ENCODE peak calls at places on chromosomes 2 and 18, in four cellular contexts. One of them, this sample, is unnamed.

GRCh38 chr18:39622431-39622830 is 2056.8 kb upstream of the CELF4 start:
- DNase-seq in K562: no peak
- DNase-seq in HepG2: no peak
- DNase-seq in GM12878: no peak
- DNase-seq in this sample: no peak

GRCh38 chr2:48482774-48483173 is 47.2 kb upstream of the STON1 start:
- DNase-seq in K562: no peak
- DNase-seq in HepG2: no peak
- DNase-seq in GM12878: no peak
- DNase-seq in this sample: no peak

GRCh38 chr2:12686708-12687107 is 30.0 kb upstream of the TRIB2 start:
- DNase-seq in GM12878: no peak
- DNase-seq in HepG2: no peak
- DNase-seq in K562: no peak
- DNase-seq in this sample: no peak

GRCh38 chr2:191321861-191322662 is 76.9 kb downstream of the MYO1B start:
- DNase-seq in GM12878: no peak
- DNase-seq in K562: no peak
- DNase-seq in HepG2: no peak
- DNase-seq in this sample: peak; percentile 71

GRCh38 chr2:127464470-127465257 is 46.4 kb downstream of the PROC start:
- DNase-seq in K562: no peak
- DNase-seq in GM12878: no peak
- DNase-seq in HepG2: no peak
- DNase-seq in this sample: no peak

GRCh38 chr2:81858998-81859397 is 1554.4 kb upstream of the LRRTM1 start:
- DNase-seq in HepG2: no peak
- DNase-seq in GM12878: no peak
- DNase-seq in K562: no peak
- DNase-seq in this sample: no peak

GRCh38 chr18:49725809-49726514 is 87.4 kb downstream of the ACAA2 start:
- DNase-seq in GM12878: no peak
- DNase-seq in K562: peak; percentile 19
- DNase-seq in HepG2: peak; percentile 13
- DNase-seq in this sample: peak; percentile 61

GRCh38 chr2:55311444-55311870 is 42.4 kb upstream of the MTIF2 start:
- DNase-seq in GM12878: peak; percentile 76
- DNase-seq in HepG2: no peak
- DNase-seq in K562: peak; percentile 19
- DNase-seq in this sample: no peak

GRCh38 chr2:95315801-95316411 is 18.8 kb downstream of the KCNIP3 start:
- DNase-seq in HepG2: no peak
- DNase-seq in GM12878: no peak
- DNase-seq in K562: no peak
- DNase-seq in this sample: no peak

GRCh38 chr2:55869637-55870325 is 53.8 kb downstream of the EFEMP1 start:
- DNase-seq in GM12878: no peak
- DNase-seq in K562: no peak
- DNase-seq in HepG2: no peak
- DNase-seq in this sample: no peak

GRCh38 chr18:37298816-37299215 is 266.8 kb downstream of the CELF4 start:
- DNase-seq in HepG2: no peak
- DNase-seq in K562: no peak
- DNase-seq in GM12878: no peak
- DNase-seq in this sample: no peak

GRCh38 chr2:224158831-224159230 is 119.7 kb upstream of the SERPINE2 start:
- DNase-seq in K562: no peak
- DNase-seq in GM12878: no peak
- DNase-seq in HepG2: no peak
- DNase-seq in this sample: no peak

GRCh38 chr18:12839526-12840196 is 44.4 kb downstream of the PTPN2 start:
- DNase-seq in K562: no peak
- DNase-seq in HepG2: no peak
- DNase-seq in GM12878: peak; percentile 82
- DNase-seq in this sample: no peak

GRCh38 chr2:219294356-219295351 is 14.5 kb downstream of the PTPRN start:
- DNase-seq in K562: peak; percentile 92
- DNase-seq in GM12878: peak; percentile 60
- DNase-seq in HepG2: peak; percentile 80
- DNase-seq in this sample: peak; percentile 90

GRCh38 chr2:84971799-84972790 is 1.1 kb downstream of the KCMF1 start:
- DNase-seq in K562: no peak
- DNase-seq in GM12878: no peak
- DNase-seq in HepG2: no peak
- DNase-seq in this sample: peak; percentile 45

GRCh38 chr2:129400825-129401224 is 578.6 kb upstream of the RAB6C start:
- DNase-seq in GM12878: no peak
- DNase-seq in HepG2: no peak
- DNase-seq in K562: no peak
- DNase-seq in this sample: no peak

GRCh38 chr2:52703004-52703403 is 1064.6 kb upstream of the CHAC2 start:
- DNase-seq in HepG2: no peak
- DNase-seq in K562: no peak
- DNase-seq in GM12878: no peak
- DNase-seq in this sample: no peak

GRCh38 chr2:433216-433615 is 145.3 kb upstream of the ALKAL2 start:
- DNase-seq in GM12878: no peak
- DNase-seq in K562: no peak
- DNase-seq in HepG2: no peak
- DNase-seq in this sample: no peak

GRCh38 chr18:77000527-77000926 is 132.1 kb downstream of the MBP start:
- DNase-seq in K562: peak; percentile 57
- DNase-seq in HepG2: no peak
- DNase-seq in GM12878: no peak
- DNase-seq in this sample: peak; percentile 57

GRCh38 chr2:30448308-30448707 is 1.3 kb downstream of the LCLAT1 start:
- DNase-seq in K562: no peak
- DNase-seq in HepG2: no peak
- DNase-seq in GM12878: no peak
- DNase-seq in this sample: no peak

DNA sequence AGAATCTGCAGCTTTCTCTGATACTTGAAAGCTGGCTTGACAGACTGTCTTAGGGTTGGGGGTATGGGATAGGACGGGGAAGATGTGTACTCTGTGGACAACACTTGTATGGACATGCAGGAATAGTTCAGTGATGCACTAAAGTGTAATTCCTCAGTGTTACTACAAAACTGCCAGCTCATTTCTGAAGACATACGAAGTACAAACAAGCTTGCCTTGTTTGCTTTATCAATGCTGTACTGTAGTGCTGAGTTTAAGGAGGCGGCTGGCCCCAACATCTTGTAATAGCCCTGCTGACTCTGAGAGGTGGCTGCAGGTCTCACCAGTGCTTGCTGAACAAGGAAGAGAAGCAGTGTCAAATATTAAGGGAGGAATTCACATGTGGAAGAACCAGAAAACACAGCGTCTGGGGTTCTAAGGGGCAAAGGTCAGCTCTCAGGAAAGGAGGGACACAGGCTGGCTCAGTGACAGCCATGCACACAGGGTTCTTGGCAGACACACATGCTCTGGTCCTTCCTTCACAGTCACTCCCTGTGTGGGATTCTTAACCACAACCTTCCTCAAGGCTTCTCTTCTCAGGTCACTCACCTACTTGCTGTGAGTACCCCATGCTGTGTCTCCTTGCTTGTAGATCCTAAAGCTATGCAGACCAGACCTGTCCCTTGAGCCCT is 39.8 kb upstream of the EVA1A start:
- DNase-seq in GM12878: no peak
- DNase-seq in HepG2: no peak
- DNase-seq in K562: no peak
- DNase-seq in this sample: no peak
- TF ChIP-seq TCF7 in GM12878: no peak
- TF ChIP-seq TCF7 in HepG2: no peak
- TF ChIP-seq TCF7 in K562: no peak
- TF ChIP-seq TCF7 in this sample: no peak

GRCh38 chr2:32291746-32292145 is 14.0 kb downstream of the YIPF4 start:
- DNase-seq in GM12878: no peak
- DNase-seq in K562: no peak
- DNase-seq in HepG2: no peak
- DNase-seq in this sample: no peak
- TF ChIP-seq TCF7 in GM12878: no peak
- TF ChIP-seq TCF7 in K562: no peak
- TF ChIP-seq TCF7 in HepG2: no peak
- TF ChIP-seq TCF7 in this sample: no peak

DNA sequence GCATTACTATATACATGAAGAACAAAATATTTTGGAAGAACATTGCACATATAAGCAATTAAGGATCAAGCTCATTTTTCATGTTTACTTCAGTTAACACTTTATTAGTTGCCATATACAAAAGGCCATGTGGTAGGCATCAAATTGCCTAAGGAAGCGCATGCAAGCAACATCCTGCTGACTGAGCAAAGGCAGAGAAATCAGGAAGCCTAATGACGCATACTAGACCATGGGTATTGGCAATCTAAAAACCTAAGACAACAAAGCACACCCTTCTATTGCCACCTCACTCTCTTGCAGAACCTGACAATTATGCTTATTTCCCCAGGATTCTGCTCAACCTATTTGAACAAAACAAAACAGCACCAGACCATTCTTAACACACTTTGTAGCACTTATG is 171.9 kb downstream of the STK39 start:
- DNase-seq in K562: no peak
- DNase-seq in GM12878: no peak
- DNase-seq in HepG2: no peak
- DNase-seq in this sample: no peak
- TF ChIP-seq TCF7 in K562: no peak
- TF ChIP-seq TCF7 in GM12878: no peak
- TF ChIP-seq TCF7 in HepG2: no peak
- TF ChIP-seq TCF7 in this sample: no peak

GRCh38 chr2:238489896-238490295 is 63.2 kb downstream of the ASB1 start:
- DNase-seq in GM12878: no peak
- DNase-seq in K562: no peak
- DNase-seq in HepG2: no peak
- DNase-seq in this sample: no peak
- TF ChIP-seq TCF7 in GM12878: no peak
- TF ChIP-seq TCF7 in K562: no peak
- TF ChIP-seq TCF7 in HepG2: no peak
- TF ChIP-seq TCF7 in this sample: no peak

GRCh38 chr2:196131384-196131861 is 40.0 kb downstream of the STK17B start:
- DNase-seq in GM12878: peak; percentile 47
- DNase-seq in HepG2: peak; percentile 83
- DNase-seq in K562: peak; percentile 42
- DNase-seq in this sample: peak; percentile 67

GRCh38 chr2:196130039-196130825 is 41.1 kb downstream of the STK17B start:
- DNase-seq in HepG2: no peak
- DNase-seq in GM12878: no peak
- DNase-seq in K562: no peak
- DNase-seq in this sample: no peak

GRCh38 chr2:196136151-196136550 is 35.2 kb downstream of the STK17B start:
- DNase-seq in GM12878: no peak
- DNase-seq in HepG2: no peak
- DNase-seq in K562: no peak
- DNase-seq in this sample: no peak

GRCh38 chr2:196128749-196129148 is 42.6 kb downstream of the STK17B start:
- DNase-seq in K562: no peak
- DNase-seq in GM12878: no peak
- DNase-seq in HepG2: no peak
- DNase-seq in this sample: no peak

DNA sequence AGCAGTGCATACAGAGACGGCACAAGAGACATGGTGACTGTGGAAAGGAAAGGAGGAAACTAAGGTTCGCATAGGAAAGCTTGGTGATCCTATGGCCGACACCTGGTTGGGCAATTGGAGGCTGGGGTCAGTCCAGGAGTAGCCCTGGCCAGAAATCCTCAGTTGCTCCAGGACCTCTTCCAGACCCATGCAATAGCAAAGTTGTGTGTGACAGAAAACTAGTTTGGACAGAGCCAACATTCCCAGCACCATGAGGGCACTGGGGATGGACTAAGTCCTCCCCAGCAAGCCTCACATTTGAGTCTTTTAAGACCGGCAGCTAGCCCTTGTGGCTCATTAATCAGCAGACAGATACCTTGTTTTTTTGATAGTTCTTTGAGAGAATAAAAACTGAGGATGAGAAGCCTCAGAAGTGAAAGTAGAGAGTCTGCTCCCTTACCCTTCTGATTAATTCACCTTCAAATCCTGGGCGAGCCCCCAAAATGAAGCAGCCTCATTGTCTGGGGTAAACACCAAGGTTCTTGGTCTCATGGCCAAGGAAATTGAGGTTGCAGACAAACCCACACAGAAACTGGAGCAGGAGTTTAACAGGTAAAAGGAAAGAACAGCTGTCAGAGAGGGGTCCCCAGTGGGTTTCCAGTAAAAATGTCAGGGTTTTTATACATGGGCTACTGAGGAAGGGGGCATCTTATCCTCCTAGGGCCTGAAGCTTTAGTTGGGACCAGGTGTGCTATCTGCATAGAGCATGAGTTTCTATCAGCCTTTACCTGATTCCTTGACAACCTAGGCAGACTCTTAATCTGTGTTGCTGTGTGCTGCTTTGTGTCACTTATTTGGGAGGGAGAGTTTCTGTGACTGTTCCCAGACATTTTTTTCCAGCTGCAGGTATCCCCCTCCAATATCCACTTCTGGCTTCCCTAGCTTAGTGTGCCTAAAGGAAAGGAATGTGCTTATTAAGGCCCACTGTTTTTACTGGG is 39.1 kb downstream of the STK17B start:
- DNase-seq in GM12878: no peak
- DNase-seq in HepG2: no peak
- DNase-seq in K562: no peak
- DNase-seq in this sample: peak; percentile 30
- TF ChIP-seq TCF7 in GM12878: no peak
- TF ChIP-seq TCF7 in HepG2: no peak
- TF ChIP-seq TCF7 in K562: no peak
- TF ChIP-seq TCF7 in this sample: no peak

DNA sequence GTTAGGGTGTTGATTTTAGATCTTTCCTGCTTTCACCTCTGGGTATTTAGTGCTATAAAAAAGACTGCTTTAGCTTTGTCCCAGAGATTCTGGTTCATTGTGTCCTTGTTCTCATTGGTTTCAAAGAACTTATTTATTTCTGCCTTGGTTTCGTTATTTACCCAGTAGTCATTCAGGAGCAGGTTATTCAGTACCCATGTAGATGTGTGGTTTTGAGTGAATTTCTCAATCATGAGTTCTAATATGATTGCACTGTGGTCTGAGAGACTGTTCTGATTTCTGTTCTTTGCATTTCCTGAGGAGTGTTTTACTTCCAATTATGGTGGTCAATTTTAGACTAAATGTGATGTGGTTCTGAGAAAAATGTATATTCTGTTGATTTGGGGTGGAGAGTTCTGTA is 167.1 kb upstream of the KYNU start:
- DNase-seq in K562: no peak
- DNase-seq in GM12878: no peak
- DNase-seq in HepG2: no peak
- DNase-seq in this sample: no peak
- TF ChIP-seq TCF7 in K562: no peak
- TF ChIP-seq TCF7 in GM12878: no peak
- TF ChIP-seq TCF7 in HepG2: no peak
- TF ChIP-seq TCF7 in this sample: no peak

GRCh38 chr2:193695367-193695766 is 1500.6 kb upstream of the TMEFF2 start:
- DNase-seq in HepG2: peak; percentile 30
- DNase-seq in GM12878: no peak
- DNase-seq in K562: no peak
- DNase-seq in this sample: no peak
- TF ChIP-seq TCF7 in HepG2: no peak
- TF ChIP-seq TCF7 in GM12878: no peak
- TF ChIP-seq TCF7 in K562: no peak
- TF ChIP-seq TCF7 in this sample: no peak

This sample was measured in WTC11.